ENCODE peak calls at places on chromosome 15, in nine cellular contexts. S is amygdala; I is left lung; R is HTR-8/SVneo; N is activated CD4-positive, alpha-beta T cell treated with anti-CD3 and anti-CD28 coated beads for 24 hours; Z is NCI-H69; C is dermis microvascular lymphatic vessel endothelial cell; O is left ventricle myocardium superior; F is NCI-H1417. E is an unnamed sample.
A peak's percentile ranks its signal among the peaks of the same experiment; 100 is the strongest.

GRCh38 chr15:98085003-98085639 is 124.6 kb downstream of the ARRDC4 start:
- DNase-seq in O (no peak), Z (peak; percentile 39), C (peak; percentile 63), I (no peak), R (peak; percentile 45), S (no peak), F (peak; percentile 44), N (no peak), E (peak; percentile 73)

GRCh38 chr15:71485094-71485693 is 325.2 kb upstream of the NR2E3 start:
- DNase-seq in I (no peak), O (no peak), C (no peak), R (no peak), F (no peak), N (no peak), S (no peak), Z (no peak), E (peak; percentile 7)

GRCh38 chr15:43893956-43894355 is 67.2 kb downstream of the WDR76 start:
- DNase-seq in S (no peak), I (no peak), F (no peak), Z (no peak), O (peak; percentile 76), N (no peak), C (no peak), R (no peak), E (no peak)

GRCh38 chr15:61275451-61275850 is 46.3 kb upstream of the RORA start:
- DNase-seq in S (no peak), Z (no peak), I (no peak), N (no peak), F (no peak), R (no peak), C (no peak), O (no peak), E (no peak)

GRCh38 chr15:100901702-100902435 is 17.3 kb upstream of the LRRK1 start:
- DNase-seq in I (no peak), S (no peak), O (no peak), Z (no peak), N (no peak), F (no peak), R (no peak), C (peak; percentile 19), E (peak; percentile 16)

GRCh38 chr15:87816016-87816415 is 440.5 kb downstream of the NTRK3 start:
- DNase-seq in I (no peak), R (no peak), O (no peak), Z (no peak), S (no peak), C (no peak), F (no peak), N (no peak), E (peak; percentile 17)

GRCh38 chr15:31262143-31262530 is 64.5 kb upstream of the KLF13 start:
- DNase-seq in S (no peak), I (peak; percentile 22), Z (no peak), R (no peak), N (no peak), C (no peak), O (no peak), F (no peak), E (no peak)

GRCh38 chr15:93982226-93982641 is 249.1 kb upstream of the MCTP2 start:
- DNase-seq in Z (no peak), N (no peak), S (no peak), F (no peak), O (peak; percentile 61), I (no peak), R (no peak), C (no peak), E (no peak)

GRCh38 chr15:71199384-71200351 is 84.4 kb downstream of the THSD4 start:
- DNase-seq in C (no peak), O (no peak), S (no peak), F (no peak), N (no peak), I (no peak), Z (no peak), R (no peak), E (peak; percentile 8)

GRCh38 chr15:82093774-82094211 is 48.0 kb upstream of the MEX3B start:
- DNase-seq in F (no peak), N (no peak), S (no peak), R (peak; percentile 79), Z (no peak), I (no peak), C (peak; percentile 95), O (no peak), E (peak; percentile 95)

GRCh38 chr15:85625856-85626255 is 168.9 kb downstream of the KLHL25 start:
- DNase-seq in R (no peak), I (no peak), F (no peak), Z (no peak), S (no peak), C (no peak), N (no peak), O (no peak), E (peak; percentile 36)

GRCh38 chr15:25724899-25725298 is 138.2 kb downstream of the ATP10A start:
- DNase-seq in S (no peak), O (no peak), F (no peak), Z (no peak), I (no peak), C (no peak), R (no peak), N (no peak), E (no peak)

E was measured in EL.